ENCODE peak calls at places on chromosomes 6 and 20, in nine cellular contexts. H is OCI-LY7, D is MM.1S, Q is K562, B is HCT116, X is fibroblast of lung, E is neural progenitor cell, I is PC-9, A is astrocyte. U is an unnamed sample.

GRCh38 chr20:39222102-39222501 is 260.0 kb downstream of the DHX35 start:
- DNase-seq in E (peak), B (no peak), X (no peak), H (no peak), Q (no peak), A (no peak), D (no peak), I (no peak), U (no peak)

GRCh38 chr6:122803056-122803695 is 14.1 kb downstream of the SMPDL3A start:
- DNase-seq in D (no peak), Q (no peak), H (no peak), I (no peak), A (peak), E (no peak), X (peak), B (no peak), U (no peak)

GRCh38 chr6:53623497-53623896 is 42.1 kb downstream of the KLHL31 start:
- DNase-seq in B (no peak), Q (no peak), I (no peak), E (no peak), A (peak), X (peak), D (no peak), H (no peak), U (peak)

GRCh38 chr6:87103977-87104601 is 9.2 kb upstream of the CGA start:
- DNase-seq in X (no peak), Q (no peak), D (no peak), E (no peak), H (no peak), B (no peak), I (no peak), A (no peak), U (no peak)

GRCh38 chr20:34112600-34113061 is 588 bp upstream of the EIF2S2 start:
- DNase-seq in Q (peak), B (no peak), E (peak), D (peak), X (peak), A (peak), I (peak), H (no peak), U (peak)

GRCh38 chr20:52974155-52974554 is 2.0 kb downstream of the TSHZ2 start:
- DNase-seq in D (no peak), X (peak), E (no peak), B (no peak), H (no peak), Q (no peak), A (peak), I (no peak), U (no peak)

GRCh38 chr20:1536893-1537730 is 20.4 kb downstream of the SIRPD start:
- DNase-seq in A (no peak), B (no peak), H (no peak), D (no peak), Q (no peak), E (no peak), I (no peak), X (no peak), U (no peak)

GRCh38 chr6:70298070-70298469 is 4.8 kb downstream of the COL9A1 start:
- DNase-seq in X (no peak), H (no peak), E (no peak), A (no peak), I (no peak), Q (no peak), D (no peak), B (no peak), U (no peak)

GRCh38 chr6:16626650-16627049 is 134.6 kb downstream of the ATXN1 start:
- DNase-seq in H (no peak), D (no peak), Q (no peak), E (no peak), B (no peak), I (no peak), X (no peak), A (no peak), U (no peak)

GRCh38 chr20:44858959-44859358 is 26.5 kb upstream of the YWHAB start:
- DNase-seq in B (no peak), A (no peak), X (no peak), E (no peak), H (peak), D (no peak), Q (peak), I (no peak), U (no peak)

GRCh38 chr6:6908116-6908515 is 199.6 kb upstream of the RREB1 start:
- DNase-seq in H (no peak), Q (no peak), A (no peak), X (no peak), B (no peak), I (no peak), D (no peak), E (no peak), U (no peak)

GRCh38 chr20:50379049-50379990 is 130.9 kb upstream of the PTPN1 start:
- DNase-seq in I (no peak), X (peak), A (peak), Q (no peak), D (no peak), B (no peak), E (no peak), H (no peak), U (no peak)

GRCh38 chr6:166333172-166333995 is 9.0 kb downstream of the SFT2D1 start:
- DNase-seq in E (no peak), A (no peak), H (peak), X (no peak), B (no peak), I (no peak), D (peak), Q (no peak), U (no peak)

GRCh38 chr6:13892007-13892640 is 32.6 kb upstream of the RNF182 start:
- DNase-seq in Q (no peak), A (no peak), D (no peak), I (no peak), X (no peak), B (no peak), H (no peak), E (no peak), U (no peak)

DNA sequence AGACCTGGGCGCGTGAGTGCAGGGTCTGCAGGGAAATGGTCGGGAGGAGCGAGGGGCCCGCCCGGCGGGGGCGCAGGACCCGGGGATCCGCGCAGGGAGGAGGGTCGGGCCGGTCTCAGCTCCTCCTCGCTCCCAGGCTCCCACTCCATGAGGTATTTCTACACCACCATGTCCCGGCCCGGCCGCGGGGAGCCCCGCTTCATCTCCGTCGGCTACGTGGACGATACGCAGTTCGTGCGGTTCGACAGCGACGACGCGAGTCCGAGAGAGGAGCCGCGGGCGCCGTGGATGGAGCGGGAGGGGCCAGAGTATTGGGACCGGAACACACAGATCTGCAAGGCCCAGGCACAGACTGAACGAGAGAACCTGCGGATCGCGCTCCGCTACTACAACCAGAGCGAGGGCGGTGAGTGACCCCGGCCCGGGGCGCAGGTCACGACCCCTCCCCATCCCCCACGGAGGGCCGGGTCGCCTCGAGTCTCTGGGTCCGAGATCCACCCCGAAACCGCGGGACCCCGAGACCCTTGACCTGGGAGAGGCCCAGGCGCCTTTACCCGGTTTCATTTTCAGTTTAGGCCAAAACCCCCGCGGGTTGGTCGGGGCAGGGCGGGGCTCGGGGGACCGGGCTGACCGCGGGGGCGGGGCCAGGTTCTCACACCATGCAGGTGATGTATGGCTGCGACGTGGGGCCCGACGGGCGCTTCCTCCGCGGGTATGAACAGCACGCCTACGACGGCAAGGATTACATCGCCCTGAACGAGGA is 54.3 kb upstream of the HLA-A start:
- DNase-seq in Q (no peak), X (peak), A (no peak), I (peak), D (no peak), E (peak), B (peak), H (no peak), U (peak)
- H2AFZ ChIP-seq in Q (no peak), X (peak), A (peak), I (no peak), D (no peak), E (peak), B (peak), H (no peak), U (peak)

GRCh38 chr6:141267420-141267819 is 865.3 kb upstream of the GJE1 start:
- DNase-seq in X (no peak), A (no peak), Q (no peak), I (no peak), B (no peak), D (no peak), H (no peak), E (no peak), U (no peak)
- H2AFZ ChIP-seq in X (peak), A (no peak), Q (no peak), I (no peak), B (no peak), D (no peak), H (no peak), E (no peak), U (peak)

GRCh38 chr6:51972659-51973058 is 114.8 kb downstream of the PKHD1 start:
- DNase-seq in Q (no peak), H (no peak), E (no peak), B (no peak), D (no peak), A (no peak), X (no peak), I (no peak), U (no peak)
- H2AFZ ChIP-seq in Q (no peak), H (no peak), E (no peak), B (no peak), D (no peak), A (no peak), X (no peak), I (no peak), U (no peak)

GRCh38 chr6:42984924-42985475 is 630 bp downstream of the PPP2R5D start:
- DNase-seq in E (peak), D (no peak), X (peak), Q (peak), B (no peak), I (no peak), A (no peak), H (peak), U (no peak)
- H2AFZ ChIP-seq in E (peak), D (peak), X (peak), Q (peak), B (no peak), I (peak), A (peak), H (peak), U (peak)

DNA sequence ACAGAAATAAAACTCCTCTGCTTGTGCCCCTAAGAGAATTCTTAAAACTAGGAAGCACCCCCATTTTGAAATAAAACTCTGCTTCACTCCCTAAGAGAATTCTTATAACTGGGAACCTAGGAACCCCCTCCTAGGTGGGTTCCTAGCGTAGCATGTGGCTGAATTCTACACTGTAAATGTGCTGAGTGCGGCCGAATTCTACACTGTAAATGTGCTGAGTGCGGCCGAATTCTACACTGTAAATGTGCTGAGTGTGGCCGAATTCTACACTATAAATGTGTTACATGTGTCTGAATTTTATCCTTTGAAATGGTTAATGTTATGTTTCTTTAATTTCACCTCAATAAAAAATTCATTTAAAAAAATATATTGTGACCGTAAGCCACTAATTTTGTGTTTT is 79.3 kb downstream of the PSMB1 start:
- DNase-seq in E (no peak), X (no peak), D (no peak), I (no peak), H (no peak), B (no peak), A (no peak), Q (no peak), U (no peak)
- H2AFZ ChIP-seq in E (no peak), X (no peak), D (no peak), I (no peak), H (no peak), B (no peak), A (no peak), Q (no peak), U (no peak)

DNA sequence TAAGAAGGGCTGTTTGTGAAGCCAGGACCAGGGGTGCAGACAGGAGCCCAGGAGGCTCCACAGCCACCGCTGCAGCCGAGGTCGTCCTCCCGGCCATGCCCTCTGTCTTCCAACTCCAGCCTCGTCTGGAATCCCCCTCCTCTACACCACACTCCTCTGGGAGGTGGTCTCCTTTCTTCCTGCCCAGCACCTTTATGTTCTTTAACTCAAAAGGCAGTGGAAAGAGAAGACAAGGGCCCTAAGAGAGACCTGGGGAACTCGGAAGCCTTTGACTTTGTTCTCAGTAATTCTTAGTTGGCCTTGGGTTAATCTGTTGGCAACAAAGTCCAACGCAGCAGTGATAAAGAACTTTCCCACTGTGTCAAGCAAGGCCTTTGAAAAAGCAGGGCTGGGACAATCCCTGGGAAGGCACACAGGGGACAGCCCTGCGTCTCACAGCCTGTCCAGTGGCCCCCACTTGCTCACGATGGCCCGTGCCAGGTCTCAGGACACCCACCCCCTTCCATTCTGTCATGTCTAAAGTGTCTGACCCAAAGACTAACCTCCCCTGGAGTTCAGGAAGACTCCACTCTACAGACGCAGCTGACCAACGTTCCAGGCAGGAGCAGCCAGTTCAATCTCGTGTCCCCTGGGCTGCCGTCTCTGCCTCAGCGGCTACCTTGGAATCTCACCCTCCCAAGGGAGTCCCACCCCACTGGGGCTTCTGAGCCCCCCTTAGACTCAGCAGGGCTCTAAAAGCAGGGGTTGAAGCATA is 42.8 kb upstream of the FAM50B start:
- DNase-seq in X (no peak), H (no peak), D (no peak), E (no peak), Q (no peak), I (no peak), A (no peak), B (no peak), U (no peak)
- H2AFZ ChIP-seq in X (no peak), H (no peak), D (no peak), E (no peak), Q (no peak), I (no peak), A (no peak), B (no peak), U (peak)

DNA sequence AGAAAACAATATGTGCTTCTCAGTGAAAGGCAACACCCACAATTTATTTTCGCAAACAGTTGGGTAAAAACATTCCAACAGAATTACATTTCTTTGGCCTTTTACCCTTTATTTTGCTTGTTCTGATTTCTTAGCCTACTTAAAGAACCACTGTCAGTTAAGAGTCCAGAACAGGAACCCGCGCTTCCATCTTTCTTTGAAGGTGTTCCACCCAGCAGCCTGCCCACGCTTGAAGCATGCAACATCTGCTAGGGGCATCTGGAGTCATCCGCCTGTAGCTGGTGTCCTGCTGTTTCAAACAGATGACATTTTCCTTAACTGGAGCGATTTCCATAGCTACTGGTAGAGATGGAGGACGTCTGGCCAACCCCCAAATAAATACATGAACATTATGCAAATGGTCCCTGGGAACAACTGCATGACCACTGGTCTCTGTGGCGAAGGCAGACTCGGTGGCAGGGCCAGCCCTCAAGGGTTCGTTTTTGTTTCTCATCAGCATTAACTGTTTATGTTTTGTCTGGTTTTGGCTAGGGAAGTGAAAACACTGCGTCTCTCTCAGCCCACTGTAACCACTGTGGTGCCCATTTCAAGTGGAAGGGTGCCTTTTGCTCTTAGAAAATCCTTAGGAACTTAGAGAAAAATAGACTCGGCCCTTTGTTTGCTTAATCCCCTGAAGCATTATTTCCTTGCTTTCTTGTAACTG is 51.6 kb downstream of the LAMA4 start:
- DNase-seq in I (peak), X (peak), A (peak), B (no peak), Q (no peak), H (no peak), D (peak), E (peak), U (no peak)
- H2AFZ ChIP-seq in I (no peak), X (no peak), A (peak), B (peak), Q (no peak), H (no peak), D (peak), E (no peak), U (peak)

U was measured in osteoblast.